ENCODE peak calls at places on chromosomes 4 and X, in nine cellular contexts. Q, O, W, B, L, J, G, Z and M are unnamed samples.

GRCh38 chr4:182843813-182844325 is 73.3 kb downstream of the DCTD start:
- DNase-seq in L (no peak), O (no peak), W (no peak), G (no peak), Q (no peak), J (no peak), Z (no peak), B (no peak), M (no peak)

GRCh38 chr4:75490155-75490554 is 24.0 kb downstream of the RCHY1 start:
- DNase-seq in G (peak), J (peak), L (no peak), B (peak), Q (peak), Z (peak), O (no peak), W (no peak), M (peak)

GRCh38 chr4:5037553-5038551 is 13.4 kb upstream of the STK32B start:
- DNase-seq in J (no peak), Z (peak), B (no peak), O (peak), W (no peak), Q (peak), L (no peak), G (peak), M (peak)

GRCh38 chr4:109052699-109053656 is 249.5 kb downstream of the COL25A1 start:
- DNase-seq in Z (no peak), G (no peak), Q (no peak), L (no peak), J (no peak), O (no peak), W (no peak), B (no peak), M (no peak)

GRCh38 chr4:98741952-98742351 is 83.5 kb upstream of the TSPAN5 start:
- DNase-seq in O (no peak), L (no peak), Q (no peak), Z (no peak), B (no peak), W (no peak), J (no peak), G (no peak), M (no peak)

GRCh38 chr4:2497931-2498330 is 29.0 kb downstream of the RNF4 start:
- DNase-seq in W (no peak), Z (no peak), J (no peak), L (peak), O (peak), G (no peak), B (peak), Q (no peak), M (no peak)

GRCh38 chr4:145320269-145320668 is 139.9 kb upstream of the OTUD4 start:
- DNase-seq in Z (no peak), G (peak), W (no peak), O (no peak), L (no peak), B (no peak), J (no peak), Q (no peak), M (peak)

GRCh38 chr4:126591583-126591982 is 1041.2 kb upstream of the INTU start:
- DNase-seq in L (no peak), Z (peak), G (peak), O (no peak), B (no peak), Q (peak), W (no peak), J (no peak), M (peak)

GRCh38 chr4:1043658-1044468 is 32.4 kb downstream of the FGFRL1 start:
- DNase-seq in B (no peak), Z (peak), O (peak), G (peak), L (peak), Q (peak), W (peak), J (peak), M (peak)

GRCh38 chr4:67751260-67751659 is 2.9 kb downstream of the GNRHR start:
- DNase-seq in L (no peak), Z (peak), G (peak), B (no peak), J (no peak), O (no peak), W (no peak), Q (peak), M (peak)

GRCh38 chrX:1390621-1391369 is 1.1 kb downstream of the SLC25A6 start:
- DNase-seq in L (peak), W (peak), O (no peak), B (no peak), Z (no peak), J (no peak), G (no peak), Q (no peak), M (no peak)

GRCh38 chr4:136934601-136935000 is 597.7 kb downstream of the PCDH18 start:
- DNase-seq in B (no peak), J (no peak), W (no peak), O (no peak), Q (peak), L (no peak), G (no peak), Z (peak), M (no peak)

GRCh38 chr4:167233523-167234387 is 539 bp downstream of the SPOCK3 start:
- DNase-seq in G (no peak), O (no peak), W (no peak), L (no peak), J (peak), Z (peak), Q (peak), B (no peak), M (no peak)
- H3K4me3 ChIP-seq in G (peak), O (peak), W (peak), L (peak), J (peak), Z (peak), Q (peak), B (no peak), M (peak)

GRCh38 chrX:66015906-66016689 is 23.8 kb downstream of the VSIG4 start:
- DNase-seq in W (no peak), Q (no peak), G (no peak), O (no peak), J (no peak), B (no peak), Z (no peak), L (no peak), M (no peak)
- H3K4me3 ChIP-seq in W (no peak), Q (no peak), G (no peak), O (peak), J (no peak), B (peak), Z (no peak), L (peak), M (no peak)

GRCh38 chr4:53592686-53593641 is 1.7 kb upstream of the LNX1 start:
- DNase-seq in Z (peak), L (no peak), J (peak), B (no peak), W (peak), Q (peak), O (no peak), G (no peak), M (no peak)
- H3K4me3 ChIP-seq in Z (peak), L (no peak), J (peak), B (no peak), W (peak), Q (peak), O (peak), G (no peak), M (no peak)

GRCh38 chr4:139666735-139667266 is 1.2 kb downstream of the MGST2 start:
- DNase-seq in Z (peak), Q (peak), O (peak), B (peak), G (peak), L (peak), J (peak), W (no peak), M (peak)

GRCh38 chr4:139669335-139669734 is 3.7 kb downstream of the MGST2 start:
- DNase-seq in Z (no peak), L (no peak), Q (no peak), O (no peak), G (no peak), W (no peak), B (no peak), J (no peak), M (no peak)

GRCh38 chr4:139668036-139668435 is 2.4 kb downstream of the MGST2 start:
- DNase-seq in B (no peak), W (no peak), O (no peak), Z (no peak), L (no peak), Q (no peak), J (no peak), G (no peak), M (no peak)

GRCh38 chr4:139669859-139670258 is 4.2 kb downstream of the MGST2 start:
- DNase-seq in L (no peak), Q (no peak), J (peak), B (no peak), Z (no peak), O (no peak), W (no peak), G (no peak), M (no peak)

GRCh38 chr4:139668658-139669201 is 3.1 kb downstream of the MGST2 start:
- DNase-seq in J (no peak), Q (no peak), B (no peak), O (no peak), W (no peak), L (no peak), Z (no peak), G (no peak), M (no peak)
- H3K4me3 ChIP-seq in J (no peak), Q (no peak), B (no peak), O (no peak), W (no peak), L (no peak), Z (no peak), G (no peak), M (no peak)

GRCh38 chr4:89305712-89306437 is 1.7 kb downstream of the GPRIN3 start:
- DNase-seq in W (no peak), O (no peak), L (no peak), Q (peak), Z (peak), B (no peak), J (no peak), G (peak), M (peak)
- H3K4me3 ChIP-seq in W (no peak), O (no peak), L (peak), Q (no peak), Z (no peak), B (peak), J (no peak), G (no peak), M (no peak)

DNA sequence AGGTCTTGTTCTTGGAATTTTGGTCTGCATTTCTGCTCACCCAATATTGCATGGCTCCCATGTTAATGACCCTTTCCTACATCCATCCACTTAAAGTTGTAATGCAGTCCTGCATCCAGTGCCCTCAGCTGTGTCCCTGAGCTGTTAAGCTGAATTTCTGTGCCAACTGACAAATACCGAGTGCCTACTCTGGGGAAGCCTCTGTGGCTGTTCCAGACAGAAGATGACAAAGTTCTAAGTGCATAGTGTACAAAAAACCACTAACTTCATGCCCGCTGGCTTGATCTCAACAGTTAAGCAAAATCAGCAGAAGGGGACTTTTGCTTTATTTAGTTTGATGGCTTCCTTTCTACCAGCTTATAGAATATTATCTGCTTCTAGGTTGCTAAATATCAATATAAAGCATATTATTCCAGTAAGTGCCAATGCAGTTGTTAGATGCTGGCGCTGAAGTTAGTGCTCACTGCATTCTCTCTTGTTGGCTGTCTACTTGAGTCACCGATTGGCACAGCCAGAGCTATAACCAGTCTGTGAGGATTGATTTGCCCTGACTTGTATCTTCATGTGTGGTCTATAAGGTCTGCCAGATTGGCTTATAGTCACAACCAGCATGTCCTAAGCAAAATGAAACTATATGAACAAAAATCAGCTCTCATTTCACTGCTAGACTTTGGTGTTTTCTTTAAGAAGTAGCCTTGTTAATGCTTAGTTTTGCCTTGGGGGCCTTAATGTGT is 98.9 kb downstream of the KLHL8 start:
- DNase-seq in L (no peak), J (no peak), B (no peak), Q (peak), O (no peak), Z (no peak), W (no peak), G (peak), M (no peak)
- H3K4me3 ChIP-seq in L (peak), J (no peak), B (no peak), Q (no peak), O (no peak), Z (no peak), W (no peak), G (no peak), M (no peak)

GRCh38 chrX:72554448-72555140 is 18.0 kb downstream of the HDAC8 start:
- DNase-seq in J (peak), W (no peak), L (no peak), B (peak), Z (peak), O (no peak), Q (peak), G (no peak), M (peak)
- H3K4me3 ChIP-seq in J (peak), W (no peak), L (no peak), B (no peak), Z (no peak), O (no peak), Q (no peak), G (no peak), M (no peak)

GRCh38 chr4:81606796-81607550 is 135.3 kb upstream of the RASGEF1B start:
- DNase-seq in L (no peak), B (peak), J (no peak), G (no peak), Q (peak), W (no peak), O (no peak), Z (peak), M (no peak)
- H3K4me3 ChIP-seq in L (no peak), B (peak), J (no peak), G (no peak), Q (no peak), W (no peak), O (no peak), Z (no peak), M (no peak)